ENCODE peak calls at places on chromosomes 1 and 21, in eight cellular contexts. I is activated T-cell treated with anti-CD3 and anti-CD28 coated beads, Interleukin-2, amount 50 U/mL, for 72 hours; M is sigmoid colon; R is foreskin keratinocyte; U is left ventricle myocardium inferior; W is left cardiac atrium; S is NCI-H2171 treated with DMSO at 0.1 percent for 48 hours; X is stomach. L is an unnamed sample.

GRCh38 chr21:44304846-44305245 is 5.0 kb downstream of the PFKL start:
- DNase-seq in U (no peak), X (peak; percentile 43), I (peak; percentile 54), W (no peak), R (no peak), M (no peak), S (peak; percentile 74), L (peak; percentile 52)

GRCh38 chr1:46804926-46805325 is 6.1 kb downstream of the CYP4B1 start:
- DNase-seq in X (no peak), M (no peak), I (no peak), W (peak; percentile 38), S (no peak), U (no peak), R (no peak), L (no peak)

GRCh38 chr1:2533356-2533755 is 3.3 kb upstream of the HES5 start:
- DNase-seq in S (no peak), I (no peak), X (no peak), W (no peak), R (peak; percentile 69), M (no peak), U (no peak), L (no peak)

GRCh38 chr1:17759114-17759513 is 4.0 kb downstream of the ACTL8 start:
- DNase-seq in S (no peak), I (no peak), R (no peak), X (no peak), U (no peak), M (no peak), W (no peak), L (no peak)

GRCh38 chr1:222769181-222769580 is 32.2 kb downstream of the FAM177B start:
- DNase-seq in I (no peak), X (no peak), R (no peak), M (no peak), U (no peak), W (no peak), S (no peak), L (no peak)

GRCh38 chr1:176602388-176603004 is 139.5 kb downstream of the PAPPA2 start:
- DNase-seq in X (no peak), S (no peak), W (no peak), R (no peak), M (no peak), U (no peak), I (no peak), L (no peak)

GRCh38 chr1:217149791-217150190 is 426.6 kb upstream of the ESRRG start:
- DNase-seq in X (no peak), R (peak; percentile 78), W (no peak), I (no peak), S (no peak), M (no peak), U (no peak), L (no peak)

GRCh38 chr1:174841747-174842146 is 158.0 kb upstream of the CACYBP start:
- DNase-seq in I (no peak), S (no peak), M (no peak), U (no peak), W (no peak), X (no peak), R (no peak), L (no peak)

GRCh38 chr1:114482585-114482984 is 28.4 kb downstream of the TRIM33 start:
- DNase-seq in X (no peak), U (no peak), M (no peak), I (no peak), W (no peak), R (no peak), S (no peak), L (no peak)

GRCh38 chr1:111289371-111289770 is 1.3 kb upstream of the CHIA start:
- DNase-seq in W (no peak), X (no peak), M (no peak), I (no peak), R (no peak), S (no peak), U (no peak), L (no peak)

GRCh38 chr1:40004857-40005256 is 35.7 kb upstream of the CAP1 start:
- DNase-seq in X (no peak), R (peak; percentile 85), W (no peak), I (no peak), M (no peak), U (no peak), S (peak; percentile 93), L (no peak)

GRCh38 chr1:69710484-69710883 is 142.8 kb downstream of the LRRC7 start:
- DNase-seq in I (no peak), W (no peak), R (no peak), U (no peak), M (no peak), X (no peak), S (no peak), L (no peak)

GRCh38 chr1:192575499-192576189 is at the start of gene RGS1:
- DNase-seq in S (no peak), R (no peak), X (peak; percentile 56), I (peak; percentile 51), U (peak; percentile 16), W (no peak), M (peak; percentile 68), L (peak; percentile 71)

GRCh38 chr1:238404506-238404905 is 513.8 kb upstream of the ZP4 start:
- DNase-seq in S (no peak), I (no peak), X (no peak), M (no peak), R (no peak), W (no peak), U (no peak), L (no peak)

GRCh38 chr1:114145504-114146160 is 8.0 kb downstream of the SYT6 start:
- DNase-seq in X (no peak), W (no peak), U (no peak), S (no peak), I (no peak), R (no peak), M (no peak), L (no peak)

GRCh38 chr1:27724961-27725373 is 794 bp upstream of the FAM76A start:
- DNase-seq in R (no peak), S (peak; percentile 81), U (peak; percentile 18), X (peak; percentile 54), M (peak; percentile 63), W (peak; percentile 35), I (no peak), L (no peak)

GRCh38 chr21:36096398-36097290 is 26.8 kb downstream of the CBR1 start:
- DNase-seq in X (no peak), U (no peak), I (no peak), S (no peak), W (no peak), M (no peak), R (no peak), L (no peak)

GRCh38 chr1:201422436-201423030 is 1.0 kb upstream of the TNNI1 start:
- DNase-seq in W (no peak), M (no peak), X (no peak), U (no peak), S (peak; percentile 70), R (no peak), I (no peak), L (no peak)

GRCh38 chr1:115098979-115099692 is 9.8 kb upstream of the TSPAN2 start:
- DNase-seq in M (peak; percentile 83), W (peak; percentile 31), I (peak; percentile 65), U (no peak), S (no peak), R (peak; percentile 53), X (peak; percentile 52), L (peak; percentile 79)

GRCh38 chr1:164617607-164618564 is 58.9 kb downstream of the PBX1 start:
- DNase-seq in S (no peak), I (no peak), M (no peak), R (no peak), W (no peak), U (no peak), X (no peak), L (no peak)

GRCh38 chr1:229106526-229107105 is 164.3 kb upstream of the RAB4A start:
- DNase-seq in X (no peak), S (peak; percentile 79), R (no peak), M (peak; percentile 34), I (no peak), W (no peak), U (no peak), L (no peak)

GRCh38 chr1:10196991-10197390 is 13.4 kb upstream of the KIF1B start:
- DNase-seq in X (no peak), I (no peak), W (no peak), M (no peak), U (no peak), R (no peak), S (no peak), L (no peak)

GRCh38 chr1:225626698-225627097 is 26.2 kb downstream of the ENAH start:
- DNase-seq in W (no peak), X (no peak), R (no peak), U (no peak), M (no peak), S (no peak), I (no peak), L (no peak)

GRCh38 chr1:53689736-53690401 is 49.1 kb downstream of the GLIS1 start:
- DNase-seq in S (no peak), R (no peak), X (no peak), M (no peak), W (no peak), I (no peak), U (no peak), L (no peak)

GRCh38 chr1:1926346-1926811 is 7.3 kb upstream of the TMEM52 start:
- DNase-seq in U (no peak), R (no peak), W (peak; percentile 18), S (no peak), M (no peak), X (no peak), I (no peak), L (no peak)

GRCh38 chr1:224874775-224875174 is 54.7 kb upstream of the DNAH14 start:
- DNase-seq in S (no peak), U (no peak), I (no peak), M (no peak), X (no peak), R (no peak), W (no peak), L (no peak)

GRCh38 chr1:111743679-111744101 is 4.5 kb upstream of the INKA2 start:
- DNase-seq in X (no peak), M (no peak), R (no peak), I (no peak), S (no peak), U (peak; percentile 51), W (no peak), L (no peak)

GRCh38 chr1:19338323-19338762 is 26.2 kb downstream of the SLC66A1 start:
- DNase-seq in M (no peak), U (no peak), I (no peak), W (no peak), X (no peak), S (peak; percentile 66), R (no peak), L (no peak)

GRCh38 chr21:44057055-44057454 is 44.9 kb downstream of the TRAPPC10 start:
- DNase-seq in R (no peak), U (no peak), S (peak; percentile 56), W (no peak), X (no peak), M (no peak), I (no peak), L (no peak)

GRCh38 chr1:86832409-86832808 is 81.5 kb downstream of the SELENOF start:
- DNase-seq in M (no peak), X (no peak), W (no peak), U (no peak), I (no peak), S (no peak), R (no peak), L (no peak)

GRCh38 chr21:40681164-40681859 is 165.6 kb downstream of the DSCAM start:
- DNase-seq in U (peak; percentile 39), X (no peak), M (no peak), R (no peak), I (no peak), S (no peak), W (no peak), L (no peak)

GRCh38 chr1:111582644-111583618 is 36.7 kb upstream of the RAP1A start:
- DNase-seq in W (no peak), X (no peak), U (no peak), M (no peak), I (no peak), S (no peak), R (no peak), L (no peak)

GRCh38 chr1:90802622-90803021 is 85.5 kb upstream of the BARHL2 start:
- DNase-seq in X (no peak), U (no peak), S (no peak), I (no peak), W (no peak), M (no peak), R (no peak), L (no peak)

GRCh38 chr1:59150537-59151386 is 146.1 kb upstream of the FGGY start:
- DNase-seq in M (peak; percentile 96), S (peak; percentile 93), X (peak; percentile 41), I (peak; percentile 44), U (peak; percentile 82), W (peak; percentile 86), R (peak; percentile 97), L (peak; percentile 33)

L was measured in activated CD4-positive, alpha-beta memory T cell treated with anti-CD3 and anti-CD28 coated beads, Interleukin-2, amount 10 ng/mL, durations not matched to agents 7 days and 5 days.